ENCODE peak calls at places on chromosomes 1 and 21, in six cellular contexts. K, L, E, Z, R and M are unnamed samples.

GRCh38 chr1:164922585-164922984 is 363.6 kb downstream of the PBX1 start:
- DNase-seq in K (no peak), L (no peak), E (no peak), Z (no peak), R (no peak), M (no peak)

GRCh38 chr1:180888870-180889269 is 23.8 kb upstream of the KIAA1614 start:
- DNase-seq in K (no peak), L (no peak), E (no peak), Z (peak; percentile 50), R (no peak), M (no peak)

GRCh38 chr1:212980123-212980800 is 29.9 kb downstream of the VASH2 start:
- DNase-seq in K (no peak), L (no peak), E (peak; percentile 66), Z (no peak), R (no peak), M (no peak)

GRCh38 chr21:33961061-33961460 is 45.5 kb upstream of the ATP5PO start:
- DNase-seq in K (no peak), L (no peak), E (no peak), Z (no peak), R (no peak), M (no peak)

GRCh38 chr1:59361766-59362165 is 64.9 kb downstream of the FGGY start:
- DNase-seq in K (no peak), L (no peak), E (peak; percentile 56), Z (no peak), R (no peak), M (no peak)

GRCh38 chr1:87956072-87956471 is 627.4 kb downstream of the LMO4 start:
- DNase-seq in K (peak; percentile 37), L (peak; percentile 4), E (no peak), Z (no peak), R (no peak), M (no peak)

GRCh38 chr1:207829576-207829975 is 77.7 kb downstream of the CD46 start:
- DNase-seq in K (no peak), L (no peak), E (no peak), Z (no peak), R (no peak), M (no peak)

GRCh38 chr1:190754769-190755168 is 277.1 kb upstream of the BRINP3 start:
- DNase-seq in K (peak; percentile 1), L (peak; percentile 61), E (peak; percentile 34), Z (no peak), R (peak; percentile 3), M (peak; percentile 12)

GRCh38 chr1:201593200-201593828 is 54.4 kb downstream of the NAV1 start:
- DNase-seq in K (peak; percentile 28), L (peak; percentile 85), E (no peak), Z (no peak), R (no peak), M (peak; percentile 67)

GRCh38 chr1:36653850-36654249 is 171.1 kb upstream of the CSF3R start:
- DNase-seq in K (no peak), L (no peak), E (no peak), Z (no peak), R (no peak), M (peak; percentile 21)

GRCh38 chr21:38048241-38048640 is 132.0 kb upstream of the KCNJ6 start:
- DNase-seq in K (no peak), L (no peak), E (no peak), Z (no peak), R (no peak), M (no peak)

GRCh38 chr1:116919802-116920201 is 10.1 kb downstream of the PTGFRN start:
- DNase-seq in K (no peak), L (no peak), E (peak; percentile 72), Z (no peak), R (peak; percentile 18), M (no peak)

GRCh38 chr21:33949516-33950424 is 34.2 kb upstream of the ATP5PO start:
- DNase-seq in K (no peak), L (no peak), E (no peak), Z (peak; percentile 76), R (no peak), M (peak; percentile 15)

GRCh38 chr1:212479188-212479587 is 46.5 kb downstream of the NENF start:
- DNase-seq in K (no peak), L (peak; percentile 32), E (no peak), Z (no peak), R (no peak), M (no peak)

GRCh38 chr1:244757091-244757939 is 78.1 kb upstream of the COX20 start:
- DNase-seq in K (no peak), L (peak; percentile 8), E (no peak), Z (no peak), R (no peak), M (no peak)

GRCh38 chr1:160862151-160863061 is at the start of gene CD244:
- DNase-seq in K (no peak), L (no peak), E (no peak), Z (peak; percentile 71), R (no peak), M (peak; percentile 98)

GRCh38 chr1:201884472-201884871 is 4.2 kb upstream of the SHISA4 start:
- DNase-seq in K (no peak), L (no peak), E (no peak), Z (no peak), R (no peak), M (no peak)

GRCh38 chr1:199685369-199685768 is 342.1 kb upstream of the NR5A2 start:
- DNase-seq in K (no peak), L (peak; percentile 88), E (no peak), Z (no peak), R (peak; percentile 7), M (no peak)

GRCh38 chr1:43849670-43850069 is 83.9 kb upstream of the ARTN start:
- DNase-seq in K (no peak), L (no peak), E (no peak), Z (no peak), R (no peak), M (no peak)

GRCh38 chr1:4977701-4978100 is 323.3 kb downstream of the AJAP1 start:
- DNase-seq in K (no peak), L (no peak), E (no peak), Z (no peak), R (no peak), M (no peak)

GRCh38 chr1:183590225-183591191 is at the start of gene NCF2:
- DNase-seq in K (no peak), L (no peak), E (no peak), Z (peak; percentile 96), R (no peak), M (peak; percentile 94)

GRCh38 chr1:171141336-171142051 is 43.6 kb upstream of the FMO2 start:
- DNase-seq in K (no peak), L (peak; percentile 68), E (no peak), Z (no peak), R (no peak), M (no peak)

GRCh38 chr1:85308837-85309350 is 32.5 kb upstream of the BCL10 start:
- DNase-seq in K (no peak), L (peak; percentile 33), E (no peak), Z (no peak), R (no peak), M (no peak)

GRCh38 chr1:36207339-36207738 is 16.9 kb upstream of the THRAP3 start:
- DNase-seq in K (no peak), L (no peak), E (no peak), Z (no peak), R (no peak), M (no peak)

GRCh38 chr1:6241887-6242740 is 1.9 kb upstream of the HES3 start:
- DNase-seq in K (no peak), L (no peak), E (no peak), Z (no peak), R (no peak), M (no peak)

GRCh38 chr21:37525810-37526209 is 159.2 kb downstream of the DYRK1A start:
- DNase-seq in K (no peak), L (no peak), E (no peak), Z (no peak), R (no peak), M (no peak)

GRCh38 chr1:10252508-10252907 is 42.1 kb downstream of the KIF1B start:
- DNase-seq in K (no peak), L (no peak), E (no peak), Z (no peak), R (peak; percentile 20), M (no peak)

GRCh38 chr1:24303600-24303999 is 15.6 kb upstream of the GRHL3 start:
- DNase-seq in K (no peak), L (no peak), E (no peak), Z (no peak), R (no peak), M (no peak)
- TF ChIP-seq MYC in K (no peak), L (no peak), E (no peak), Z (no peak), R (no peak), M (no peak)

GRCh38 chr1:28392027-28392652 is 22.6 kb downstream of the PHACTR4 start:
- DNase-seq in K (peak; percentile 13), L (no peak), E (peak; percentile 73), Z (no peak), R (no peak), M (peak; percentile 82)
- TF ChIP-seq MYC in K (no peak), L (no peak), E (peak; percentile 69), Z (no peak), R (no peak), M (no peak)

DNA sequence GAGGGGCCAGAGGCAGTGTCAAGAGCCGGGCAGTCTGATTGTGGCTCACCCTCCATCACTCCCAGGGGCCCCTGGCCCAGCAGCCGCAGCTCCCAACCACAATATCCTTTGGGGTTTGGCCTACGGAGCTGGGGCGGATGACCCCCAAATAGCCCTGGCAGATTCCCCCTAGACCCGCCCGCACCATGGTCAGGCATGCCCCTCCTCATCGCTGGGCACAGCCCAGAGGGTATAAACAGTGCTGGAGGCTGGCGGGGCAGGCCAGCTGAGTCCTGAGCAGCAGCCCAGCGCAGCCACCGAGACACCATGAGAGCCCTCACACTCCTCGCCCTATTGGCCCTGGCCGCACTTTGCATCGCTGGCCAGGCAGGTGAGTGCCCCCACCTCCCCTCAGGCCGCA is at the start of gene BGLAP:
- DNase-seq in K (no peak), L (no peak), E (no peak), Z (no peak), R (no peak), M (peak; percentile 35)
- TF ChIP-seq MYC in K (no peak), L (no peak), E (no peak), Z (no peak), R (no peak), M (no peak)

GRCh38 chr1:223023863-223024262 is 119.2 kb downstream of the TLR5 start:
- DNase-seq in K (no peak), L (no peak), E (no peak), Z (no peak), R (no peak), M (no peak)

GRCh38 chr1:223018534-223018933 is 124.5 kb downstream of the TLR5 start:
- DNase-seq in K (no peak), L (no peak), E (no peak), Z (no peak), R (no peak), M (no peak)

GRCh38 chr1:223019236-223019635 is 123.8 kb downstream of the TLR5 start:
- DNase-seq in K (no peak), L (no peak), E (no peak), Z (no peak), R (no peak), M (no peak)

GRCh38 chr1:223022641-223023473 is 120.2 kb downstream of the TLR5 start:
- DNase-seq in K (no peak), L (no peak), E (no peak), Z (no peak), R (no peak), M (no peak)

GRCh38 chr1:223020770-223021169 is 122.3 kb downstream of the TLR5 start:
- DNase-seq in K (no peak), L (no peak), E (no peak), Z (no peak), R (no peak), M (no peak)
- TF ChIP-seq MYC in K (no peak), L (no peak), E (no peak), Z (no peak), R (no peak), M (no peak)